ENCODE peak calls at places on chromosomes 2 and 18, in four cellular contexts. One of them, this sample, is unnamed.

GRCh38 chr2:102698369-102699111 is 63.3 kb upstream of the TMEM182 start:
- DNase-seq in iPS DF 6.9: no peak
- DNase-seq in fibroblast of lung: peak; percentile 5
- DNase-seq in OCI-LY7: no peak
- DNase-seq in this sample: peak; percentile 18

GRCh38 chr2:18883626-18884456 is 294.5 kb upstream of the NT5C1B start:
- DNase-seq in iPS DF 6.9: no peak
- DNase-seq in OCI-LY7: peak; percentile 29
- DNase-seq in fibroblast of lung: peak; percentile 11
- DNase-seq in this sample: no peak

GRCh38 chr2:242031481-242032019 is 162.0 kb downstream of the RTP5 start:
- DNase-seq in OCI-LY7: peak; percentile 7
- DNase-seq in iPS DF 6.9: no peak
- DNase-seq in fibroblast of lung: peak; percentile 96
- DNase-seq in this sample: no peak

GRCh38 chr2:238644095-238645081 is 203.5 kb upstream of the TWIST2 start:
- DNase-seq in fibroblast of lung: peak; percentile 81
- DNase-seq in OCI-LY7: no peak
- DNase-seq in iPS DF 6.9: no peak
- DNase-seq in this sample: no peak

GRCh38 chr2:9982248-9982647 is 30.8 kb downstream of the GRHL1 start:
- DNase-seq in OCI-LY7: no peak
- DNase-seq in iPS DF 6.9: no peak
- DNase-seq in fibroblast of lung: peak; percentile 97
- DNase-seq in this sample: no peak

GRCh38 chr2:77712601-77713000 is 190.4 kb upstream of the LRRTM4 start:
- DNase-seq in fibroblast of lung: no peak
- DNase-seq in iPS DF 6.9: no peak
- DNase-seq in OCI-LY7: no peak
- DNase-seq in this sample: no peak

GRCh38 chr18:74069178-74070050 is 78.2 kb downstream of the FBXO15 start:
- DNase-seq in OCI-LY7: no peak
- DNase-seq in iPS DF 6.9: no peak
- DNase-seq in fibroblast of lung: no peak
- DNase-seq in this sample: no peak

GRCh38 chr2:164808776-164809175 is 32.8 kb downstream of the COBLL1 start:
- DNase-seq in OCI-LY7: no peak
- DNase-seq in fibroblast of lung: peak; percentile 68
- DNase-seq in iPS DF 6.9: no peak
- DNase-seq in this sample: no peak

GRCh38 chr2:176392125-176392704 is 123.0 kb downstream of the MTX2 start:
- DNase-seq in OCI-LY7: no peak
- DNase-seq in fibroblast of lung: peak; percentile 48
- DNase-seq in iPS DF 6.9: no peak
- DNase-seq in this sample: no peak

GRCh38 chr18:63161032-63161727 is 158.4 kb downstream of the BCL2 start:
- DNase-seq in iPS DF 6.9: no peak
- DNase-seq in OCI-LY7: peak; percentile 42
- DNase-seq in fibroblast of lung: peak; percentile 1
- DNase-seq in this sample: no peak

GRCh38 chr2:28117104-28117596 is 226.6 kb downstream of the BABAM2 start:
- DNase-seq in iPS DF 6.9: no peak
- DNase-seq in fibroblast of lung: peak; percentile 45
- DNase-seq in OCI-LY7: no peak
- DNase-seq in this sample: no peak

GRCh38 chr18:50928551-50928950 is 39.3 kb upstream of the ELAC1 start:
- DNase-seq in fibroblast of lung: peak; percentile 39
- DNase-seq in OCI-LY7: no peak
- DNase-seq in iPS DF 6.9: no peak
- DNase-seq in this sample: no peak

GRCh38 chr2:24026233-24026632 is 16.3 kb downstream of the MFSD2B start:
- DNase-seq in iPS DF 6.9: no peak
- DNase-seq in OCI-LY7: no peak
- DNase-seq in fibroblast of lung: no peak
- DNase-seq in this sample: peak; percentile 95

GRCh38 chr2:120108049-120108448 is 95.2 kb downstream of the EPB41L5 start:
- DNase-seq in iPS DF 6.9: no peak
- DNase-seq in OCI-LY7: no peak
- DNase-seq in fibroblast of lung: peak; percentile 84
- DNase-seq in this sample: no peak

GRCh38 chr2:172930871-172931255 is 144.8 kb upstream of the MAP3K20 start:
- DNase-seq in iPS DF 6.9: no peak
- DNase-seq in OCI-LY7: no peak
- DNase-seq in fibroblast of lung: no peak
- DNase-seq in this sample: no peak

GRCh38 chr18:69250305-69251151 is 150.2 kb upstream of the DOK6 start:
- DNase-seq in iPS DF 6.9: no peak
- DNase-seq in fibroblast of lung: peak; percentile 70
- DNase-seq in OCI-LY7: no peak
- DNase-seq in this sample: no peak

GRCh38 chr2:21011453-21011852 is 32.4 kb downstream of the APOB start:
- DNase-seq in iPS DF 6.9: no peak
- DNase-seq in OCI-LY7: no peak
- DNase-seq in fibroblast of lung: no peak
- DNase-seq in this sample: no peak

GRCh38 chr2:12456293-12457151 is 260.2 kb upstream of the TRIB2 start:
- DNase-seq in iPS DF 6.9: no peak
- DNase-seq in fibroblast of lung: peak; percentile 98
- DNase-seq in OCI-LY7: peak; percentile 26
- DNase-seq in this sample: no peak

GRCh38 chr2:154720642-154721041 is 22.1 kb downstream of the KCNJ3 start:
- DNase-seq in iPS DF 6.9: no peak
- DNase-seq in fibroblast of lung: peak; percentile 46
- DNase-seq in OCI-LY7: no peak
- DNase-seq in this sample: no peak

GRCh38 chr2:113407446-113408099 is 29.9 kb upstream of the ZNG1B start:
- DNase-seq in fibroblast of lung: peak; percentile 18
- DNase-seq in iPS DF 6.9: no peak
- DNase-seq in OCI-LY7: peak; percentile 39
- DNase-seq in this sample: no peak

GRCh38 chr2:45588158-45588829 is 22.8 kb downstream of the SRBD1 start:
- DNase-seq in fibroblast of lung: peak; percentile 12
- DNase-seq in iPS DF 6.9: no peak
- DNase-seq in OCI-LY7: no peak
- DNase-seq in this sample: no peak

GRCh38 chr2:223008162-223008561 is 43.8 kb upstream of the KCNE4 start:
- DNase-seq in iPS DF 6.9: no peak
- DNase-seq in fibroblast of lung: peak; percentile 65
- DNase-seq in OCI-LY7: no peak
- DNase-seq in this sample: no peak

GRCh38 chr2:10897956-10898355 is 13.8 kb upstream of the KCNF1 start:
- DNase-seq in iPS DF 6.9: no peak
- DNase-seq in OCI-LY7: no peak
- DNase-seq in fibroblast of lung: peak; percentile 50
- DNase-seq in this sample: no peak

GRCh38 chr2:213455316-213456008 is 171.2 kb downstream of the SPAG16 start:
- DNase-seq in iPS DF 6.9: no peak
- DNase-seq in fibroblast of lung: no peak
- DNase-seq in OCI-LY7: no peak
- DNase-seq in this sample: no peak

GRCh38 chr2:69083126-69083733 is 70.3 kb downstream of the ANTXR1 start:
- DNase-seq in fibroblast of lung: peak; percentile 34
- DNase-seq in iPS DF 6.9: no peak
- DNase-seq in OCI-LY7: no peak
- DNase-seq in this sample: no peak

GRCh38 chr2:99337931-99338580 is 867 bp downstream of the EIF5B start:
- DNase-seq in fibroblast of lung: peak; percentile 17
- DNase-seq in iPS DF 6.9: no peak
- DNase-seq in OCI-LY7: peak; percentile 44
- DNase-seq in this sample: peak; percentile 19

GRCh38 chr2:71008342-71008741 is 13.7 kb upstream of the TEX261 start:
- DNase-seq in iPS DF 6.9: no peak
- DNase-seq in fibroblast of lung: no peak
- DNase-seq in OCI-LY7: no peak
- DNase-seq in this sample: no peak

GRCh38 chr2:14016289-14016955 is 616.1 kb upstream of the LRATD1 start:
- DNase-seq in iPS DF 6.9: no peak
- DNase-seq in OCI-LY7: no peak
- DNase-seq in fibroblast of lung: peak; percentile 69
- DNase-seq in this sample: no peak

GRCh38 chr2:165844216-165844615 is 50.2 kb upstream of the GALNT3 start:
- DNase-seq in fibroblast of lung: no peak
- DNase-seq in OCI-LY7: no peak
- DNase-seq in iPS DF 6.9: no peak
- DNase-seq in this sample: peak; percentile 24

GRCh38 chr2:223500690-223501089 is 101.5 kb downstream of the SCG2 start:
- DNase-seq in OCI-LY7: no peak
- DNase-seq in fibroblast of lung: no peak
- DNase-seq in iPS DF 6.9: no peak
- DNase-seq in this sample: no peak

GRCh38 chr2:109513749-109514588 is 99.8 kb downstream of the SEPTIN10 start:
- DNase-seq in fibroblast of lung: peak; percentile 86
- DNase-seq in iPS DF 6.9: no peak
- DNase-seq in OCI-LY7: no peak
- DNase-seq in this sample: no peak

GRCh38 chr18:67281746-67282145 is 234.8 kb downstream of the DSEL start:
- DNase-seq in OCI-LY7: no peak
- DNase-seq in iPS DF 6.9: no peak
- DNase-seq in fibroblast of lung: no peak
- DNase-seq in this sample: no peak

GRCh38 chr2:88866756-88867155 is 175.3 kb downstream of the RPIA start:
- DNase-seq in OCI-LY7: peak; percentile 81
- DNase-seq in iPS DF 6.9: no peak
- DNase-seq in fibroblast of lung: no peak
- DNase-seq in this sample: no peak

GRCh38 chr2:71460595-71461303 is 7.4 kb downstream of the DYSF start:
- DNase-seq in fibroblast of lung: no peak
- DNase-seq in iPS DF 6.9: no peak
- DNase-seq in OCI-LY7: peak; percentile 15
- DNase-seq in this sample: peak; percentile 33

GRCh38 chr2:237978058-237978712 is 11.4 kb downstream of the UBE2F start:
- DNase-seq in iPS DF 6.9: no peak
- DNase-seq in OCI-LY7: peak; percentile 6
- DNase-seq in fibroblast of lung: no peak
- DNase-seq in this sample: no peak

GRCh38 chr2:121038831-121039230 is 246.2 kb downstream of the TFCP2L1 start:
- DNase-seq in iPS DF 6.9: no peak
- DNase-seq in OCI-LY7: no peak
- DNase-seq in fibroblast of lung: peak; percentile 3
- DNase-seq in this sample: no peak

GRCh38 chr2:145277922-145278321 is 758.0 kb upstream of the ZEB2 start:
- DNase-seq in OCI-LY7: no peak
- DNase-seq in fibroblast of lung: peak; percentile 74
- DNase-seq in iPS DF 6.9: no peak
- DNase-seq in this sample: no peak

GRCh38 chr2:140356697-140357096 is 1576.5 kb upstream of the NXPH2 start:
- DNase-seq in fibroblast of lung: no peak
- DNase-seq in iPS DF 6.9: no peak
- DNase-seq in OCI-LY7: no peak
- DNase-seq in this sample: no peak

GRCh38 chr2:109284816-109285215 is 155.8 kb downstream of the SH3RF3 start:
- DNase-seq in iPS DF 6.9: no peak
- DNase-seq in fibroblast of lung: peak; percentile 64
- DNase-seq in OCI-LY7: no peak
- DNase-seq in this sample: no peak

GRCh38 chr2:143177081-143177786 is 48.0 kb downstream of the ARHGAP15 start:
- DNase-seq in iPS DF 6.9: no peak
- DNase-seq in fibroblast of lung: no peak
- DNase-seq in OCI-LY7: peak; percentile 66
- DNase-seq in this sample: no peak
- H3K4me1 ChIP-seq in iPS DF 6.9: no peaks in the 10 kb centered on the region
- H3K4me1 ChIP-seq in fibroblast of lung: no peaks in the 10 kb centered on the region
- H3K4me1 ChIP-seq in OCI-LY7: peaks cover 29% of the 10 kb centered on the region
- H3K4me1 ChIP-seq in this sample: no peaks in the 10 kb centered on the region

GRCh38 chr2:404581-404980 is 116.7 kb upstream of the ALKAL2 start:
- DNase-seq in iPS DF 6.9: no peak
- DNase-seq in fibroblast of lung: no peak
- DNase-seq in OCI-LY7: no peak
- DNase-seq in this sample: no peak
- H3K9me3 ChIP-seq in iPS DF 6.9: no peaks in the 10 kb centered on the region
- H3K9me3 ChIP-seq in fibroblast of lung: no peaks in the 10 kb centered on the region
- H3K9me3 ChIP-seq in OCI-LY7: no peaks in the 10 kb centered on the region
- H3K9me3 ChIP-seq in this sample: no peaks in the 10 kb centered on the region

DNA sequence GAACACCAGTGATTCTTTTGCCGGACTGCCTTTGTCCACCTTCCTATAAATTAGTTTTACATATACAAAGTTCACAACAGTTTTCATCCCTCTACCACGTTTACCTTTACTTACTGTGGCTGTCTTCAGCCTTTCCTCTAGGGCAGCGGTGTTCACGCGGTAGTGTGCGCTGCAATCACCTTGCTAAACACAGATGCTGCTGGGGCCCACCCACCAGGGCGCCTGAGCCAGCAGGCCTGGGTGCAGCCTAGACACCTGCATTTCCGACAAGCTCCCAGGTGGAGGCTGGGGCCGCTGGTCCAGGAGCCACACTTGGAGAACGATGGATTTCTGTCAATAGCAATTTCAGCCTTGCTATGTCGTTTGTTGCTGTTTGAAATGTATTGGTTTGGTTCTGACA is 83.1 kb downstream of the NDUFA10 start:
- DNase-seq in fibroblast of lung: no peak
- DNase-seq in OCI-LY7: no peak
- DNase-seq in iPS DF 6.9: no peak
- DNase-seq in this sample: no peak
- H3K4me3 ChIP-seq in fibroblast of lung: no peak overlapping the region
- H3K4me3 ChIP-seq in OCI-LY7: no peak overlapping the region
- H3K4me3 ChIP-seq in iPS DF 6.9: no peak overlapping the region
- H3K4me3 ChIP-seq in this sample: no peak overlapping the region

DNA sequence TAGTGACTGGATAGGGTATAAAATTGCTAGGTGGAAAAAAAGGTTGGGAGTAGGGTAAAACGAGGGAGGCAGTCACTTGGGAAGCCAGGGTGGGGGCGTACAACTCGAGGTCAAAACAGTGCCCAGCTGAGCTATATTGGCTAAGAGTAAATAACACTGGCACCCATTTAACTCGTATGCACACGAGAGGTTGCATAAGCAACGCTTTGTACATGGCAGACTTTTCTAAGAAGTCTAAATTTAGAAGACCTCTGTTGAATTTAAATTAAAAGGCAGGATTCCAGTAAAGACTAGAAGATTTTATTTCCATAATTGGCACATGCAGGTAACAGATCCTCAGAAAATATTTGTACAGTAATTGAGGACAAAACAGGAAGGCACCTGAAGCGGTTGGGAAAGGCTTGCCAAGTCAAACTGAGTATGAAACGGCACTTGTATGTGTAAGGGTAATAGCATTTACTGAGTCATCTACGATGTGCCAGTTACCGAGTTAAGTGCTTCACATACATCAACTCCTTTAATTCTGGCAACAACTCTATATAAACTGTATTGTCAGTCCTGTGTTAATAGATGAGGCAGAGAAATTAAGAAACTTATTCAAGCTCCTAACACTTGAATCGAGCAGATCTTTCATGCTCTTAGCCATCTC is 1.4 kb upstream of the MALT1 start:
- DNase-seq in OCI-LY7: no peak
- DNase-seq in iPS DF 6.9: no peak
- DNase-seq in fibroblast of lung: peak; percentile 92
- DNase-seq in this sample: no peak
- H3K4me1 ChIP-seq in OCI-LY7: peaks cover 17% of the 10 kb centered on the region
- H3K4me1 ChIP-seq in iPS DF 6.9: no peaks in the 10 kb centered on the region
- H3K4me1 ChIP-seq in fibroblast of lung: peaks cover under 1% of the 10 kb centered on the region
- H3K4me1 ChIP-seq in this sample: peaks cover 13% of the 10 kb centered on the region

GRCh38 chr2:95287806-95288205 is 9.3 kb upstream of the KCNIP3 start:
- DNase-seq in iPS DF 6.9: no peak
- DNase-seq in OCI-LY7: no peak
- DNase-seq in fibroblast of lung: no peak
- DNase-seq in this sample: no peak
- H3K9me3 ChIP-seq in iPS DF 6.9: no peaks in the 10 kb centered on the region
- H3K9me3 ChIP-seq in OCI-LY7: no peaks in the 10 kb centered on the region
- H3K9me3 ChIP-seq in fibroblast of lung: no peaks in the 10 kb centered on the region
- H3K9me3 ChIP-seq in this sample: no peaks in the 10 kb centered on the region

This sample was measured in HAP-1.